ENCODE peak calls at places on chromosome 2, in four cellular contexts. One of them, this sample, is unnamed.

GRCh38 chr2:163198007-163198406 is 359.4 kb upstream of the KCNH7 start:
- DNase-seq in adrenal gland: no peak
- DNase-seq in hepatocyte: no peak
- DNase-seq in heart right ventricle: no peak
- DNase-seq in this sample: no peak

GRCh38 chr2:239028253-239028619 is 180.4 kb downstream of the TWIST2 start:
- DNase-seq in adrenal gland: no peak
- DNase-seq in hepatocyte: no peak
- DNase-seq in heart right ventricle: no peak
- DNase-seq in this sample: no peak

GRCh38 chr2:172100080-172101007 is 2.4 kb downstream of the DLX2 start:
- DNase-seq in adrenal gland: no peak
- DNase-seq in hepatocyte: no peak
- DNase-seq in heart right ventricle: no peak
- DNase-seq in this sample: no peak

GRCh38 chr2:54388093-54388492 is 68.0 kb upstream of the SPTBN1 start:
- DNase-seq in adrenal gland: no peak
- DNase-seq in hepatocyte: no peak
- DNase-seq in heart right ventricle: no peak
- DNase-seq in this sample: no peak

GRCh38 chr2:23926289-23926749 is 604 bp downstream of the ATAD2B start:
- DNase-seq in adrenal gland: peak
- DNase-seq in hepatocyte: no peak
- DNase-seq in heart right ventricle: no peak
- DNase-seq in this sample: no peak

GRCh38 chr2:237806334-237806733 is 7.8 kb downstream of the RBM44 start:
- DNase-seq in adrenal gland: no peak
- DNase-seq in hepatocyte: no peak
- DNase-seq in heart right ventricle: no peak
- DNase-seq in this sample: no peak

GRCh38 chr2:1910562-1911256 is 166.4 kb upstream of the PXDN start:
- DNase-seq in adrenal gland: no peak
- DNase-seq in hepatocyte: no peak
- DNase-seq in heart right ventricle: no peak
- DNase-seq in this sample: no peak

GRCh38 chr2:172451923-172452322 is 24.5 kb downstream of the ITGA6 start:
- DNase-seq in adrenal gland: no peak
- DNase-seq in hepatocyte: no peak
- DNase-seq in heart right ventricle: no peak
- DNase-seq in this sample: no peak

GRCh38 chr2:193428336-193428818 is 1233.6 kb upstream of the TMEFF2 start:
- DNase-seq in adrenal gland: no peak
- DNase-seq in hepatocyte: peak
- DNase-seq in heart right ventricle: no peak
- DNase-seq in this sample: no peak

GRCh38 chr2:238942941-238943715 is 95.2 kb downstream of the TWIST2 start:
- DNase-seq in adrenal gland: no peak
- DNase-seq in hepatocyte: no peak
- DNase-seq in heart right ventricle: no peak
- DNase-seq in this sample: no peak

GRCh38 chr2:241629762-241630435 is 7.1 kb downstream of the THAP4 start:
- DNase-seq in adrenal gland: no peak
- DNase-seq in hepatocyte: no peak
- DNase-seq in heart right ventricle: no peak
- DNase-seq in this sample: no peak

DNA sequence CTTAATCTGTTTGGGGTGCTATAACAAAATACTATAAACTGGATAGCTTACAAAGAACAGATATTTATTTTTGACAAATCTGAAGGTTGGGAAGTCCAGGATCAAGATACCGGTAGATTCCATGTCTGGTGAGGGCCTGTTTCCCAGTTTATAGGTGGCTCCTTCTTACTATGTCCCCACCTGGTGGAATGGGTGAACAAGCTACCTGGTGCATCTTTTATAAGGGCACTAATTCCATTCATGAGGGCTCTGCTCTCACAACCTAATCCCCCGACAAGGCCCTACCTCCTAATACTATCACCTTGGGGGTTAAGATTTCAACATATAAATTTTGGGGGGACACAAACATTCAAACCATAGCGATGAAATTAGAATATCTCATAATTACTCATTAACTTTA is 15.6 kb upstream of the NEMP2 start:
- DNase-seq in adrenal gland: no peak
- DNase-seq in hepatocyte: no peak
- DNase-seq in heart right ventricle: no peak
- DNase-seq in this sample: no peak
- TF ChIP-seq CTCF in adrenal gland: no peak
- TF ChIP-seq CTCF in hepatocyte: no peak
- TF ChIP-seq CTCF in heart right ventricle: no peak
- TF ChIP-seq CTCF in this sample: no peak

DNA sequence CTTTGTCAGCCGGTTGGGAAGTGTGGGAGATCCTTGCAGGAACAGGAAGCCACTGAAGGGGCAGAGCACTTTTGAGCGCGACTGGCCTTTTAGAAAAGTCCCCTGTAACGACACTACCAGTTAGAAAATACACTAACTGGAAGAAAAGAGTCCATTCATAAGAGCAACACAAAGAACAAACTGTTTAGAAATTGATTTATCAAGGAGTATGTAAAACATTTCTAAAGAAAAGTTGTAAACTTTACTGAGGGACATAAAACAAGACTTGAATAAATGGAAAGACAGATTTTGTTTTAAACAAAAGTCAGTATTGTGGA is 29.8 kb upstream of the POMC start:
- DNase-seq in adrenal gland: no peak
- DNase-seq in hepatocyte: no peak
- DNase-seq in heart right ventricle: no peak
- DNase-seq in this sample: no peak
- H3K4me3 ChIP-seq in adrenal gland: no peak
- H3K4me3 ChIP-seq in hepatocyte: no peak
- H3K4me3 ChIP-seq in heart right ventricle: no peak
- H3K4me3 ChIP-seq in this sample: no peak

DNA sequence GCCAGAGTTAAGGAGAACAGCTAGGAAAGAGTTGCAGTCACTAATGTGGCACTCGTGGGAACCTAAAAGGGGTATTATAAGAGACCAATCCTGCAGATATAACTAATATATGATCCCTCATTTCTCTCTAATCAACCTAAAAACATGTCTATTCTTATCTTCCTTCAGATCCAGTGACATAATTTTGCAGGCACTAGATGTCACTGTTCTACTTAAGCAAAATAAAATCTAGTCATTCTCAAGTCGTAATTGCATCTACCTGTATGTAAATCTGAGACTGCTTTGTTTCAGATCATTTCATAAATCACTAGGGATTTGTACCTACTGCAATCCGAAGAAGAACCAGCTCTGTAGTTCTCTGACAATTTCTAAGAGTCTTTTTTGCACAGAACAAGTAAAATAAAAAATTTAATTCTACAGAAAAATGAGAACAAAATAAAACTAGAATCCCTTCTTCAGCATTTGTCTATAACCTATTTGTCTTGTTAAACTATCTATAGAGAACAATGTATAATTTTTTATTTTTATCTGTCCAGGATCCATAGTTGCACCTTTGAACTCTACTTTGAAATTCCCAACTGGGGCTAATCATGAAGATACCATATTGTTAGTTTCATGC is 56.5 kb upstream of the ERBB4 start:
- DNase-seq in adrenal gland: no peak
- DNase-seq in hepatocyte: no peak
- DNase-seq in heart right ventricle: no peak
- DNase-seq in this sample: peak
- TF ChIP-seq CTCF in adrenal gland: no peak
- TF ChIP-seq CTCF in hepatocyte: peak
- TF ChIP-seq CTCF in heart right ventricle: no peak
- TF ChIP-seq CTCF in this sample: peak

GRCh38 chr2:26692814-26693286 is 328 bp downstream of the KCNK3 start:
- DNase-seq in adrenal gland: no peak
- DNase-seq in hepatocyte: no peak
- DNase-seq in heart right ventricle: no peak
- DNase-seq in this sample: no peak

GRCh38 chr2:26696352-26696816 is 3.9 kb downstream of the KCNK3 start:
- DNase-seq in adrenal gland: peak
- DNase-seq in hepatocyte: peak
- DNase-seq in heart right ventricle: no peak
- DNase-seq in this sample: no peak

GRCh38 chr2:26691881-26692813 is at the start of gene KCNK3:
- DNase-seq in adrenal gland: peak
- DNase-seq in hepatocyte: peak
- DNase-seq in heart right ventricle: peak
- DNase-seq in this sample: no peak

GRCh38 chr2:26693287-26693849 is 846 bp downstream of the KCNK3 start:
- DNase-seq in adrenal gland: peak
- DNase-seq in hepatocyte: peak
- DNase-seq in heart right ventricle: no peak
- DNase-seq in this sample: no peak

GRCh38 chr2:26694001-26694400 is 1.5 kb downstream of the KCNK3 start:
- DNase-seq in adrenal gland: no peak
- DNase-seq in hepatocyte: no peak
- DNase-seq in heart right ventricle: no peak
- DNase-seq in this sample: no peak
- H3K4me3 ChIP-seq in adrenal gland: peak
- H3K4me3 ChIP-seq in hepatocyte: no peak
- H3K4me3 ChIP-seq in heart right ventricle: no peak
- H3K4me3 ChIP-seq in this sample: no peak

DNA sequence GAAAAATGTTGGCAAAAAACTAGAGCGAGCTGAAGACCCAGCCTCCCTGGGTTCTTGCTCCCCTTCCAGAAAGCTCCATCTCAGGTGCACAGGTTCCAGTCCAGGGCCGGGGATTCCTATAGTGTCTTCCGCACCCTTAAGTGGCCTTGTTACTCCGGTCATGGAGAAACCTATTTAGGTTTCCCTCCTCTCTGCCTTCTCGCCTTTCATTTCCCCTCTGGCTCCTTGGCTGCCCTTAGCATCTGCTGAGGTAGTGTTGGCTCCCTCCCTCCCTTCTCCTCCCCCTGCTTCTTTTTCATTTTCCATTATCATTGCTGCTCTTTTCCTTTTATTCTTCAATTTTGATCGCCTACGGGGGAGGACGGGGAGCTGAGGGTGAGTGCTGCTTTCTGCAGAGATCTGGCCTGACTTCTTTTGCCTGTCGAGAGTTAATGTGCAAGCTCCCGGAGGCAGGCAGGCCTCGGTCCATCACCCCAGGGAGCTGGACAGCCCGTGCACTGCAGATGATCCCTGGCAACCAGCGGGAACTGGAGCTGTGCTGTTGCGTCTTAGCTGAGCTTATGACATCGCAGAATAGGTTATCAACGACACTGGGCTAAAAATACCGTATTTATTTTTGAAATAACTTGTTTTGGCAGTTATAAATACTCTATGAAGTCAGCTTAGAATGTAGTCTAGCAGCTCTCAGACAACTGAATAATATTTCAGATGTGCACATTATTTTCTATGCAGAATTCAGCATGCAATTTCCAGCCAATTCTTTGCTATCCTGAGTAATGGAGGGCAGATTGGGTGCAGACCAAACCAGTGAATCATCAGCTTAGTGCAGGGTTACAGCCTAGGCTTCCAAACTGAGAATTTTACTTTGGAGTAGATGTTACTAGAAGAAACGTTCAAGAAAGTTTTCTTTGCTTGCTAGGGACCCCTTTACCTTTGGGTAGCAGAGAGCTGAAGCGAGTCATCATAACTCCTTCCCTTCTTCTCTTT is 141.9 kb downstream of the SLC4A3 start:
- DNase-seq in adrenal gland: peak
- DNase-seq in hepatocyte: no peak
- DNase-seq in heart right ventricle: peak
- DNase-seq in this sample: no peak
- TF ChIP-seq CTCF in adrenal gland: no peak
- TF ChIP-seq CTCF in hepatocyte: no peak
- TF ChIP-seq CTCF in heart right ventricle: no peak
- TF ChIP-seq CTCF in this sample: no peak

GRCh38 chr2:30883184-30883583 is 75.9 kb upstream of the CAPN13 start:
- DNase-seq in adrenal gland: no peak
- DNase-seq in hepatocyte: no peak
- DNase-seq in heart right ventricle: no peak
- DNase-seq in this sample: no peak

GRCh38 chr2:30888841-30889407 is 81.7 kb upstream of the CAPN13 start:
- DNase-seq in adrenal gland: no peak
- DNase-seq in hepatocyte: no peak
- DNase-seq in heart right ventricle: no peak
- DNase-seq in this sample: no peak

GRCh38 chr2:30880516-30880915 is 73.3 kb upstream of the CAPN13 start:
- DNase-seq in adrenal gland: no peak
- DNase-seq in hepatocyte: no peak
- DNase-seq in heart right ventricle: no peak
- DNase-seq in this sample: no peak

GRCh38 chr2:30883822-30884221 is 76.6 kb upstream of the CAPN13 start:
- DNase-seq in adrenal gland: no peak
- DNase-seq in hepatocyte: no peak
- DNase-seq in heart right ventricle: no peak
- DNase-seq in this sample: no peak

GRCh38 chr2:30886101-30886500 is 78.9 kb upstream of the CAPN13 start:
- DNase-seq in adrenal gland: no peak
- DNase-seq in hepatocyte: no peak
- DNase-seq in heart right ventricle: no peak
- DNase-seq in this sample: no peak
- H3K4me3 ChIP-seq in adrenal gland: no peak
- H3K4me3 ChIP-seq in hepatocyte: no peak
- H3K4me3 ChIP-seq in heart right ventricle: no peak
- H3K4me3 ChIP-seq in this sample: no peak

This sample was measured in LNCaP clone FGC.